ENCODE peak calls at places on chromosomes 5 and 9, in seven cellular contexts. E is testis, D is H9, F is hepatocyte, M is epithelial cell of esophagus, L is astrocyte, G is A549. R is an unnamed sample.

GRCh38 chr9:76677481-76678055 is 86.7 kb upstream of the PCA3 start:
- DNase-seq in E (no peak), D (no peak), F (no peak), M (no peak), L (peak), G (no peak), R (no peak)

GRCh38 chr5:1401681-1402096 is 43.6 kb downstream of the SLC6A3 start:
- DNase-seq in E (no peak), D (no peak), F (no peak), M (no peak), L (no peak), G (no peak), R (no peak)

GRCh38 chr9:129125478-129125877 is 14.3 kb downstream of the PTPA start:
- DNase-seq in E (no peak), D (no peak), F (no peak), M (peak), L (peak), G (peak), R (no peak)

GRCh38 chr5:52831776-52832511 is 44.2 kb downstream of the ITGA1 start:
- DNase-seq in E (no peak), D (no peak), F (no peak), M (no peak), L (no peak), G (no peak), R (no peak)

GRCh38 chr5:170467000-170467707 is 36.7 kb upstream of the KCNIP1 start:
- DNase-seq in E (no peak), D (no peak), F (peak), M (peak), L (peak), G (peak), R (peak)

GRCh38 chr9:128550770-128551651 is 1.4 kb upstream of the SPTAN1 start:
- DNase-seq in E (peak), D (peak), F (peak), M (no peak), L (peak), G (no peak), R (no peak)

GRCh38 chr5:134101686-134102439 is 12.6 kb upstream of the TCF7 start:
- DNase-seq in E (peak), D (peak), F (peak), M (peak), L (no peak), G (peak), R (peak)

GRCh38 chr5:20109326-20109725 is 121.3 kb upstream of the CDH18 start:
- DNase-seq in E (no peak), D (no peak), F (peak), M (peak), L (no peak), G (no peak), R (no peak)

GRCh38 chr5:131180407-131180806 is 9.7 kb downstream of the LYRM7 start:
- DNase-seq in E (no peak), D (no peak), F (no peak), M (no peak), L (no peak), G (no peak), R (no peak)

GRCh38 chr9:32703635-32704034 is 68.2 kb upstream of the TAF1L start:
- DNase-seq in E (no peak), D (peak), F (no peak), M (peak), L (no peak), G (peak), R (no peak)
- TF ChIP-seq CTCF in E (no peak), D (peak), F (no peak), M (peak), L (peak), G (peak), R (no peak)

DNA sequence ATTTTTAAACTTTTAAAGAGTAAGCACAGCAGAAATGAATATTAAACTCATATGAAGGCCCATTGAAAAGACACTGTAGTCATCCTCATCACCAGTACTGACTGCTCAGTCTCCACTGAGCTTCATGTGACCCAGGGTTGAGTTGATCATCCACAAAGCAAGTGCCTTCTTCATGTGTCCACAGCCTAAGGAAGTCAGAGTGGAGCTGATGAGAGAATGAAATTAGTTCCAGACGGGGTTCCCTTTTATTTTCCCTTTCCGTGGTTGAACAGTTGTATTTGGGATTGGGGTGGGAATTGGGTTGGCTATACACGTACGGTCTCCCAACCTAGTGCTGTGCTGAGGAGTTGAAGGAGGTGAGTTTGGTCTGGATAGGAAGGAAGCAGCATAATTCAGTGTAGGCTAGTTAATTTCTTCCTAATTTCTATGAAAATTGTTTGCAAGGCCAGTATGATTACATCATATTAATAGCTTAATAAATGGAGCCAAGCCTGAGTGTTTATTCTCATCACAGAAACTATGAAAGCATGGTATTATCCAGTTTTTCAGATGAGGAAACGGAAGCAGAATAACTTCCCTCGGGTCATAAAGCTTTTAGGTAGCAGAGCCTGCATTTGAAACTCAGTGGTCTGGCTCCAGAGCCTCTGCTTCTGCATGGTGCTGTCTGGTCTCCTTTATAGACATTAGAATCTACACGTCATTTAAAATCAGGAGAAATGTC is 103.9 kb upstream of the DMRT1 start:
- DNase-seq in E (no peak), D (no peak), F (no peak), M (no peak), L (no peak), G (no peak), R (no peak)
- TF ChIP-seq CTCF in E (no peak), D (no peak), F (no peak), M (no peak), L (no peak), G (no peak), R (no peak)

GRCh38 chr9:34962530-34962929 is 4.4 kb downstream of the PHF24 start:
- DNase-seq in E (no peak), D (no peak), F (no peak), M (no peak), L (no peak), G (no peak), R (no peak)

GRCh38 chr9:34956648-34957047 is 1.4 kb upstream of the PHF24 start:
- DNase-seq in E (no peak), D (no peak), F (no peak), M (no peak), L (no peak), G (no peak), R (no peak)

GRCh38 chr9:34957492-34958410 is at the start of gene PHF24:
- DNase-seq in E (peak), D (peak), F (peak), M (peak), L (no peak), G (no peak), R (peak)

GRCh38 chr9:34961574-34962480 is 3.7 kb downstream of the PHF24 start:
- DNase-seq in E (no peak), D (no peak), F (peak), M (peak), L (peak), G (peak), R (peak)

DNA sequence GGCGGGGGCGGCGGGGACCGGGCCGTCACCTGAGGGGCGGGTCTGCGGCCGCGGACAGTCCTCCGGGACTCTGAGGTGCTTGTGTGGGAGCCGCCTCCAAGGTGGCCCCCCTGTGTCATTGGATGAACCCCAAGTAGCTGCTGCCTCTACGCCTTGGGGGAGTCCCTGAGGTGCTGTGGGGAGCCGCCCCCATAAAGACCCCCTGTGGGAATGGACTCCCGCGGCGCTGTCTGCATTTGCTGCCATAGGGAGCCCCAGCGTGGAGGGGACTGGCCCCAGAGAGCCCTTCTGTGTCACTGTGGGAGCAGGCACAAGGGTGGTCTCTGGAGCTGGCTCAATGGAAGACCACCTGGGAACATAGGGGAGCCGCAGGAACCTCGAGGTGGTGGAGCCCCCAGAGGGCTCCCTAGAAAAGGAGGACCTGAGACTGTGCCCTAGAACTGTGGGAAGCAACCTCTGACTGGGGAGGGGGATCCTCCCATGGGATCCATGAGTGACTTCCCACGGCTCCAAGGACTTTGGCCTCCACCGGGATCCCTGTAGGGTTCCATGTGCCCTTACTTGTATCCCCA is 412 bp downstream of the PHF24 start:
- DNase-seq in E (no peak), D (no peak), F (no peak), M (no peak), L (no peak), G (no peak), R (no peak)
- TF ChIP-seq CTCF in E (no peak), D (no peak), F (no peak), M (no peak), L (no peak), G (no peak), R (no peak)

GRCh38 chr5:177593511-177593910 is 1.5 kb downstream of the TMED9 start:
- DNase-seq in E (no peak), D (no peak), F (no peak), M (no peak), L (no peak), G (no peak), R (no peak)

GRCh38 chr5:177591690-177592009 is 353 bp upstream of the TMED9 start:
- DNase-seq in E (no peak), D (no peak), F (no peak), M (no peak), L (no peak), G (no peak), R (no peak)

GRCh38 chr5:177592905-177593304 is 902 bp downstream of the TMED9 start:
- DNase-seq in E (no peak), D (no peak), F (no peak), M (no peak), L (no peak), G (no peak), R (no peak)

GRCh38 chr5:177590406-177590805 is 1.6 kb upstream of the TMED9 start:
- DNase-seq in E (no peak), D (no peak), F (no peak), M (no peak), L (no peak), G (no peak), R (no peak)

DNA sequence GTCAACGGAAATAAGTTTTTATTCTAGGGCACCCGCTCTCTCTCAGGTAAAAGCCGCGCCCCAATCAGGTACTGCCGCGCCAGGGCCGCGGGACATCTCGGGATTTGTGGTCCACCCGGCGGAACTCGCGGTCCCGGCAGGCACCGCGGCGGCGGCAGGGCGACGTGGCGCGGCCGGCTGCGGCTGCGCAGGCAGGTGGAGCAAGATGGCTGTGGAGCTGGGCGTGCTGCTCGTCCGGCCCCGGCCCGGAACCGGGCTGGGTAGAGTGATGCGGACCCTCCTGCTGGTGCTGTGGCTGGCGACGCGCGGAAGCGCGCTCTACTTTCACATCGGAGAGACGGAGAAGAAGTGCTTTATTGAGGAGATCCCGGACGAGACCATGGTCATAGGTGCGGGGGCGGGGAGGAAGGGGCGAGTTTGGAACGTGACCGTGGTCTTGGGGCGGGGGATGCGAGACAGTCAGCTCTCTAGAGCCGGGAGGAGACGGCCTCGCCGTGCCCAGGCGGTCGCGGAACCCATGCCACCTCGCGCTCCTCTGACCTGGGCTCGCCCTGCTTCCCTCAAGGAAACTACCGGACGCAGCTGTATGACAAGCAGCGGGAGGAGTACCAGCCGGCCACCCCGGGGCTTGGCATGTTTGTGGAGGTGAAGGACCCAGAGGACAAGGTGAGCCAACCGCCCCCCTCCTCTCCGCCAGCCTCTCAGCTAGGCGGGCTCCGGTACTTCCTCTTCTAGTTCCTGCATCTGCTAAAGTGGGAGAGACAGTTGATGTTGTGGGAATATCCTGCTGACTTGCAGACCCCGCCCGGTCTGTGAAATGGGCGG is at the start of gene TMED9:
- DNase-seq in E (peak), D (peak), F (peak), M (peak), L (peak), G (peak), R (peak)
- TF ChIP-seq CTCF in E (peak), D (no peak), F (no peak), M (no peak), L (no peak), G (no peak), R (no peak)

DNA sequence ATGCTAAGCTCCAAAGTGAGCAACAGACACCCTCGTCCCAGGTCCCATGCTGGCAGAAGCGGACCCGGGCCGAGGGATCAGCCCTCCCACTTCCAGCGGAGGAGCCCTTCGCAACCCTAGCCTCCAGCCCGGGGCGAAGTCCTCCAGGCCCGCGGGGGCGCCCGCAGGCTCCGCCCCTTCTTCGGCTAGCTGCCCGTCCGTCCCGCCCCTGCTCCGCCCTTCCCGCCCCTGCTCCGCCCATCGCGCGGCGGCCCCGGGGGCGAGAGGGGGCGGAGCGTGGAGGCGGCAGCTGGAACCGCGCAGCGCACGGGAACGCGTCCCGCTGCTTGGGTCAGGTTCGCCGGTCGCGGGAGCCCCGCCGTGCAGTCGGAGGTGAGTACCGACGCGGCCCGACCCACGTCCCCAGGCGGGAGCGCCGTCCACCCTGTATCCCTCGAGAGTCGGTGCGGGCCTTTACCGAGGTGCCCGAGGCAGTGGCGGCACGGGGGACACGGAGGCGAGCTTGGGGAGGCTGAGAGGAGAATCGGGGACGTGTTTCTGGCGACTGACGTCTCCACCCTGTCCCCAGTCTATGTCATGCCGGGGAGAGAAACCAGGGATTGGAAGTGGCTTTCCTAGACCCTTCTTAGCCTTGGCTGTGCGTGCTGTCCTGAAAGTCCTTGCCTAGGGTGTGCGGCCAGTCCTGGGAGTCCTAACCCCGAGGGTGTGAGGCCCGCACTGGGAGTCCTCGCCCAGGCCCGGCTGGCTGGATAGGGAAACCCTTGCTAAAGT is at the start of gene ACO1:
- DNase-seq in E (peak), D (peak), F (peak), M (peak), L (peak), G (peak), R (peak)
- TF ChIP-seq CTCF in E (no peak), D (no peak), F (no peak), M (no peak), L (no peak), G (no peak), R (no peak)